ENCODE peak calls at places on chromosome 1, in four cellular contexts. W is WTC11, X is K562, V is HepG2. H is an unnamed sample.

GRCh38 chr1:236363237-236363636 is 30.8 kb upstream of the EDARADD start:
- DNase-seq in W (no peak), X (no peak), V (no peak), H (no peak)

GRCh38 chr1:33561576-33561975 is 89.1 kb downstream of the ZSCAN20 start:
- DNase-seq in W (no peak), X (no peak), V (no peak), H (no peak)

GRCh38 chr1:23470282-23471070 is 13.5 kb downstream of the ASAP3 start:
- DNase-seq in W (no peak), X (no peak), V (no peak), H (no peak)

GRCh38 chr1:30853350-30853749 is 55.2 kb downstream of the SDC3 start:
- DNase-seq in W (peak), X (no peak), V (peak), H (no peak)

GRCh38 chr1:175804556-175804955 is 61.2 kb upstream of the TNR start:
- DNase-seq in W (no peak), X (no peak), V (no peak), H (no peak)

GRCh38 chr1:19606817-19607706 is 37.0 kb upstream of the NBL1 start:
- DNase-seq in W (no peak), X (no peak), V (no peak), H (no peak)

GRCh38 chr1:23664837-23665795 is 26.5 kb upstream of the RPL11 start:
- DNase-seq in W (peak), X (no peak), V (peak), H (peak)

GRCh38 chr1:70455291-70455690 is 44.2 kb downstream of the CTH start:
- DNase-seq in W (no peak), X (no peak), V (no peak), H (no peak)

GRCh38 chr1:53684741-53685140 is 54.2 kb downstream of the GLIS1 start:
- DNase-seq in W (no peak), X (no peak), V (no peak), H (no peak)

GRCh38 chr1:55893155-55893554 is 678.0 kb upstream of the USP24 start:
- DNase-seq in W (no peak), X (no peak), V (peak), H (peak)

GRCh38 chr1:204343247-204343646 is 16.5 kb downstream of the PLEKHA6 start:
- DNase-seq in W (no peak), X (no peak), V (no peak), H (no peak)

GRCh38 chr1:235180916-235181315 is 19.9 kb upstream of the RBM34 start:
- DNase-seq in W (no peak), X (no peak), V (no peak), H (no peak)

GRCh38 chr1:13517193-13517812 is 3.5 kb upstream of the LRRC38 start:
- DNase-seq in W (peak), X (peak), V (peak), H (peak)

GRCh38 chr1:42732126-42732680 is 7.8 kb downstream of the CLDN19 start:
- DNase-seq in W (no peak), X (no peak), V (no peak), H (no peak)

GRCh38 chr1:159591981-159592380 is 4.4 kb downstream of the APCS start:
- DNase-seq in W (no peak), X (no peak), V (no peak), H (no peak)

GRCh38 chr1:39540504-39541031 is 36.0 kb downstream of the PABPC4 start:
- DNase-seq in W (no peak), X (no peak), V (no peak), H (no peak)

GRCh38 chr1:178094752-178095645 is 1.1 kb downstream of the RASAL2 start:
- DNase-seq in W (no peak), X (no peak), V (no peak), H (no peak)

GRCh38 chr1:183218981-183219621 is 33.0 kb downstream of the LAMC2 start:
- DNase-seq in W (no peak), X (no peak), V (no peak), H (no peak)

GRCh38 chr1:115432061-115432460 is 94.0 kb upstream of the NGF start:
- DNase-seq in W (no peak), X (no peak), V (no peak), H (no peak)

GRCh38 chr1:31793586-31794285 is 22.1 kb downstream of the SPOCD1 start:
- DNase-seq in W (no peak), X (no peak), V (no peak), H (no peak)

GRCh38 chr1:42646056-42646455 is 12.2 kb upstream of the PPIH start:
- DNase-seq in W (no peak), X (no peak), V (no peak), H (no peak)

GRCh38 chr1:54854376-54855020 is 32.5 kb downstream of the DHCR24 start:
- DNase-seq in W (no peak), X (no peak), V (no peak), H (no peak)

GRCh38 chr1:201499795-201500669 is 6.9 kb downstream of the CSRP1 start:
- DNase-seq in W (no peak), X (no peak), V (no peak), H (no peak)

GRCh38 chr1:223849855-223850254 is 4.1 kb upstream of the TP53BP2 start:
- DNase-seq in W (no peak), X (no peak), V (no peak), H (no peak)
- TF ChIP-seq ELF4 in W (no peak), X (no peak), V (no peak), H (no peak)

GRCh38 chr1:199243423-199244061 is 604.7 kb downstream of the PTPRC start:
- DNase-seq in W (peak), X (no peak), V (peak), H (peak)
- TF ChIP-seq ELF4 in W (no peak), X (no peak), V (no peak), H (no peak)

GRCh38 chr1:196002906-196003305 is 605.3 kb downstream of the KCNT2 start:
- DNase-seq in W (no peak), X (no peak), V (no peak), H (no peak)

GRCh38 chr1:195999022-195999421 is 609.2 kb downstream of the KCNT2 start:
- DNase-seq in W (no peak), X (no peak), V (no peak), H (no peak)

GRCh38 chr1:196001188-196001587 is 607.1 kb downstream of the KCNT2 start:
- DNase-seq in W (no peak), X (no peak), V (no peak), H (no peak)
- TF ChIP-seq ELF4 in W (no peak), X (no peak), V (no peak), H (no peak)

GRCh38 chr1:94326329-94326728 is 88.9 kb upstream of the ARHGAP29 start:
- DNase-seq in W (no peak), X (no peak), V (no peak), H (peak)
- TF ChIP-seq ELF4 in W (no peak), X (no peak), V (no peak), H (no peak)

DNA sequence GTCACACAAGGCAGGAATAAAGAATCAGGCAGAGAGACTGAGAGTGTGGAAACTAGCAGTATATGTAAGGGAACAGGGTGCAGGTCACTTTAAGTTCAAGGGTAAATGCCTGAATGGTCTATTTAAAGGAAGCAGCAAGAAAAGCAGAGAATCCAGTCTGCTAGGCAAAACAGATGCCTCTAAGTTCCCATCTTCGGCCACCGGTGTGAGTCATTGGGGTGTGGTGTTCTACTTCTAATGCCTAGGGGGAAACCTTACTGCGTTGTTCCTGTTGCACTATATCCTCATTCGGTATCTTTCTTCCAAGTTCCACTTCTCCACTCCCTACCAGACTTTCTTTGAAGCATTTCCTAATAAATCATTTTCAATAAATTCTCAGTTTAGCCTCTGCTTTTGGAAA is 259.8 kb downstream of the HHIPL2 start:
- DNase-seq in W (no peak), X (no peak), V (no peak), H (no peak)
- TF ChIP-seq ELF4 in W (no peak), X (no peak), V (no peak), H (no peak)

DNA sequence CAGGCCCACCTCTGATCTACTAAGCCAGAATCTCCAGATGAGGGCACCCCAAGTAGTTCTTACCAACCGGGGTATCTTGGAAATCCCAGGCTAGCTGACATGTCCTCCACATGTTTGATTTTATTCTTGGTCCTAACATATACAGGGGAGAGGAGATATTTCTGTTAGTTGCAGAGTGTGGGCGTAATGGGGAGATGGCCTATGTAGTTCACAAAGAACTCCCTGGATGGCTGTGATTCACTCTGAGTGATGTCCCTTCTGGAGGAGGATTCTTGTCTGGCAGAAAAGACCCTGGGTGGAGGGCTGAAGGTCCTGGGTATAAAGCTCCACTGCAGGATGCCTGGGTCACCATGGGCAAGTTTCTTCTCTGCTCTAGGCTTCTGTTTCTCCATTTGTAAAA is 13.1 kb downstream of the MECR start:
- DNase-seq in W (no peak), X (no peak), V (no peak), H (no peak)
- TF ChIP-seq ELF4 in W (no peak), X (no peak), V (no peak), H (no peak)

DNA sequence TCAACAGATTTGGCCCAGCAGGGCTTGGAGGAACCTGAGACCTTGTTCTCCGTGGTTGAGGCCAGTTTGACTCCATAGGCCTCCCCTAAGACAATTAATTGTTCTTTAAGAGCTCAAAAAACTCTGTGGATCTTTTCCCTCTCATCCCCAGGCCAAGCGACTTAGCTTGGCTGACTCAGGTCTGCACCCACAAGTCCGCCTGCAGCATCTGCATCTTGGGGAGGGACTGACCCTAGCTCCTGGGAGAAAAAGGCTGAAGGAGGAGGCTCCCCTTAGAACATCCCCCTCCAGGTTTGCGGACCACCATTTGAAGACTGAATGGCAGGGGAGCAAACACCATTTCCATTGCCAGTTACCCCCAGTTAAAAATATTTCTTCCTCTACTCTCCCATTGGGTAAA is 1.5 kb upstream of the HES2 start:
- DNase-seq in W (no peak), X (no peak), V (no peak), H (no peak)
- TF ChIP-seq ELF4 in W (no peak), X (no peak), V (no peak), H (no peak)

GRCh38 chr1:157156058-157156541 is 17.9 kb upstream of the ETV3 start:
- DNase-seq in W (peak), X (peak), V (peak), H (peak)
- TF ChIP-seq ELF4 in W (no peak), X (no peak), V (no peak), H (no peak)

GRCh38 chr1:91792393-91793032 is 93.4 kb downstream of the TGFBR3 start:
- DNase-seq in W (no peak), X (peak), V (no peak), H (peak)
- TF ChIP-seq ELF4 in W (no peak), X (no peak), V (no peak), H (no peak)